ENCODE peak calls at places on chromosomes 7 and 10, in nine cellular contexts. O, N, B, E, Q, F, I, C and G are unnamed samples.

GRCh38 chr7:41573017-41573416 is 129.9 kb downstream of the INHBA start:
- DNase-seq in O (peak), N (no peak), B (no peak), E (no peak), Q (no peak), F (no peak), I (no peak), C (no peak), G (peak)

GRCh38 chr7:37912756-37913155 is 3.9 kb downstream of the SFRP4 start:
- DNase-seq in O (no peak), N (no peak), B (no peak), E (no peak), Q (no peak), F (no peak), I (no peak), C (no peak), G (no peak)

GRCh38 chr7:80499350-80499955 is 12.4 kb downstream of the GNAT3 start:
- DNase-seq in O (peak), N (peak), B (peak), E (no peak), Q (no peak), F (no peak), I (peak), C (no peak), G (peak)

GRCh38 chr10:126508535-126509040 is 120.3 kb upstream of the ADAM12 start:
- DNase-seq in O (no peak), N (no peak), B (peak), E (no peak), Q (no peak), F (no peak), I (no peak), C (no peak), G (no peak)

GRCh38 chr7:69739906-69740545 is 141.8 kb downstream of the AUTS2 start:
- DNase-seq in O (no peak), N (peak), B (no peak), E (no peak), Q (no peak), F (no peak), I (no peak), C (peak), G (peak)

GRCh38 chr10:90960355-90960814 is 39.5 kb upstream of the ANKRD1 start:
- DNase-seq in O (peak), N (peak), B (no peak), E (no peak), Q (no peak), F (no peak), I (no peak), C (peak), G (peak)

GRCh38 chr10:3213174-3213573 is 40.6 kb upstream of the PITRM1 start:
- DNase-seq in O (no peak), N (peak), B (no peak), E (no peak), Q (no peak), F (no peak), I (no peak), C (no peak), G (no peak)

GRCh38 chr7:106021211-106022067 is 58.4 kb downstream of the CDHR3 start:
- DNase-seq in O (no peak), N (no peak), B (peak), E (no peak), Q (no peak), F (no peak), I (no peak), C (no peak), G (peak)

GRCh38 chr10:113073549-113074189 is 123.6 kb downstream of the TCF7L2 start:
- DNase-seq in O (peak), N (peak), B (peak), E (peak), Q (no peak), F (peak), I (no peak), C (no peak), G (peak)

GRCh38 chr10:101879456-101880189 is 36.0 kb upstream of the KCNIP2 start:
- DNase-seq in O (peak), N (no peak), B (no peak), E (no peak), Q (no peak), F (no peak), I (no peak), C (no peak), G (peak)

GRCh38 chr10:80161321-80162084 is 29.0 kb downstream of the PLAC9 start:
- DNase-seq in O (peak), N (no peak), B (peak), E (no peak), Q (no peak), F (no peak), I (no peak), C (no peak), G (no peak)

GRCh38 chr7:151232272-151233110 is at the start of gene CHPF2:
- DNase-seq in O (peak), N (peak), B (peak), E (peak), Q (peak), F (peak), I (peak), C (peak), G (peak)

GRCh38 chr7:214410-215212 is 22.2 kb downstream of the FAM20C start:
- DNase-seq in O (peak), N (no peak), B (no peak), E (no peak), Q (no peak), F (no peak), I (no peak), C (no peak), G (peak)

GRCh38 chr7:80826520-80827237 is 92.2 kb downstream of the SEMA3C start:
- DNase-seq in O (peak), N (no peak), B (no peak), E (no peak), Q (no peak), F (no peak), I (no peak), C (no peak), G (peak)

GRCh38 chr7:86932038-86932512 is 127.4 kb downstream of the ELAPOR2 start:
- DNase-seq in O (peak), N (no peak), B (peak), E (no peak), Q (no peak), F (no peak), I (no peak), C (no peak), G (peak)

GRCh38 chr10:101663097-101663496 is 31.9 kb downstream of the FBXW4 start:
- DNase-seq in O (no peak), N (no peak), B (no peak), E (no peak), Q (no peak), F (no peak), I (no peak), C (no peak), G (no peak)

GRCh38 chr10:2925631-2926030 is 141.7 kb upstream of the PFKP start:
- DNase-seq in O (peak), N (peak), B (no peak), E (peak), Q (no peak), F (peak), I (peak), C (no peak), G (no peak)

GRCh38 chr7:26365077-26365896 is 73.6 kb downstream of the SNX10 start:
- DNase-seq in O (peak), N (no peak), B (peak), E (peak), Q (no peak), F (no peak), I (peak), C (peak), G (peak)

GRCh38 chr10:13414855-13415254 is 66.8 kb upstream of the SEPHS1 start:
- DNase-seq in O (peak), N (no peak), B (peak), E (peak), Q (no peak), F (no peak), I (no peak), C (no peak), G (no peak)

GRCh38 chr10:63115732-63116383 is 17.3 kb upstream of the NRBF2 start:
- DNase-seq in O (peak), N (peak), B (no peak), E (peak), Q (no peak), F (peak), I (peak), C (no peak), G (peak)

GRCh38 chr7:92967238-92967637 is 130.9 kb upstream of the CDK6 start:
- DNase-seq in O (no peak), N (no peak), B (no peak), E (no peak), Q (no peak), F (no peak), I (no peak), C (no peak), G (no peak)

GRCh38 chr7:50470250-50471163 is 20.4 kb upstream of the FIGNL1 start:
- DNase-seq in O (no peak), N (no peak), B (no peak), E (no peak), Q (no peak), F (no peak), I (no peak), C (no peak), G (no peak)

GRCh38 chr7:105866124-105866801 is 10.1 kb downstream of the ATXN7L1 start:
- DNase-seq in O (no peak), N (no peak), B (no peak), E (no peak), Q (no peak), F (no peak), I (no peak), C (no peak), G (no peak)

GRCh38 chr7:45324683-45325237 is 167.2 kb downstream of the RAMP3 start:
- DNase-seq in O (no peak), N (no peak), B (no peak), E (no peak), Q (no peak), F (no peak), I (no peak), C (no peak), G (no peak)

GRCh38 chr10:43126759-43127424 is 11.4 kb upstream of the CSGALNACT2 start:
- DNase-seq in O (no peak), N (peak), B (no peak), E (peak), Q (no peak), F (no peak), I (no peak), C (no peak), G (no peak)

GRCh38 chr10:44684641-44685040 is 226.5 kb upstream of the TMEM72 start:
- DNase-seq in O (no peak), N (no peak), B (no peak), E (no peak), Q (no peak), F (no peak), I (no peak), C (no peak), G (no peak)

GRCh38 chr7:18508441-18509427 is 13.2 kb downstream of the HDAC9 start:
- DNase-seq in O (peak), N (no peak), B (peak), E (no peak), Q (no peak), F (no peak), I (no peak), C (no peak), G (peak)

GRCh38 chr10:33143160-33143728 is 185.2 kb upstream of the ITGB1 start:
- DNase-seq in O (peak), N (no peak), B (no peak), E (no peak), Q (no peak), F (no peak), I (no peak), C (no peak), G (peak)

GRCh38 chr7:43905954-43906326 is 456 bp downstream of the URGCP start:
- DNase-seq in O (peak), N (peak), B (peak), E (peak), Q (peak), F (no peak), I (peak), C (no peak), G (no peak)

GRCh38 chr10:25078659-25079429 is 62.4 kb downstream of the THNSL1 start:
- DNase-seq in O (no peak), N (no peak), B (no peak), E (peak), Q (no peak), F (no peak), I (no peak), C (no peak), G (peak)

GRCh38 chr10:112793197-112793921 is 156.7 kb upstream of the TCF7L2 start:
- DNase-seq in O (peak), N (no peak), B (no peak), E (peak), Q (no peak), F (no peak), I (no peak), C (no peak), G (peak)

GRCh38 chr10:90968448-90969086 is 47.7 kb upstream of the ANKRD1 start:
- DNase-seq in O (peak), N (no peak), B (no peak), E (no peak), Q (no peak), F (no peak), I (no peak), C (no peak), G (peak)

GRCh38 chr7:26574476-26574875 is 282.8 kb downstream of the SNX10 start:
- DNase-seq in O (peak), N (no peak), B (no peak), E (no peak), Q (no peak), F (no peak), I (no peak), C (no peak), G (no peak)

GRCh38 chr10:58813573-58813972 is 300.9 kb downstream of the BICC1 start:
- DNase-seq in O (peak), N (no peak), B (no peak), E (no peak), Q (no peak), F (no peak), I (no peak), C (no peak), G (no peak)

GRCh38 chr7:148700693-148701092 is 2.0 kb downstream of the CUL1 start:
- DNase-seq in O (peak), N (no peak), B (peak), E (peak), Q (no peak), F (no peak), I (no peak), C (no peak), G (peak)

GRCh38 chr7:27091125-27091524 is 4.7 kb downstream of the HOXA1 start:
- DNase-seq in O (no peak), N (no peak), B (peak), E (no peak), Q (no peak), F (no peak), I (no peak), C (no peak), G (no peak)

GRCh38 chr10:19816420-19817250 is at the start of gene PLXDC2:
- DNase-seq in O (peak), N (peak), B (peak), E (peak), Q (no peak), F (peak), I (peak), C (no peak), G (peak)

GRCh38 chr10:132401396-132402168 is 4.6 kb downstream of the PWWP2B start:
- DNase-seq in O (no peak), N (peak), B (no peak), E (peak), Q (no peak), F (no peak), I (peak), C (no peak), G (no peak)

DNA sequence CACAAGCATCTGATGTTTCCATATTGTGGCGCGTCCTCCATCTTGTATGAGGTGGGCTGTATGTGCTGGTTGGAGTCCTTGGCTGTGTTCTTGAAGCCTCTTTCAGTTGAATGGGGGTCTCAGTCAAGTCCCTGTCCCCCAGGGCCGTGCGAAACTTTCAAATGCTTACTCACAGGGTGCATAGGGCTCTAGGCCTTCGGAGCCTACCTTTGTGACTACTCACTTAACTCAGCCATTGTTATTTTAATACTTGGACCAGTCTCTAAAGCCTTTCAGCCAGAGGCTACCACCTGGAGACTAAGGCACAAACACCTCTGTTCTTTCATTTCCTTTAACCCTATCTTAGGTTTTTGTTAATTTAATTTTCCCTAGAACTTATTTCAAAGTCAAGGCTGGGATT is 785.9 kb downstream of the GATA3 start:
- DNase-seq in O (no peak), N (no peak), B (peak), E (no peak), Q (no peak), F (no peak), I (no peak), C (no peak), G (no peak)
- TF ChIP-seq CTCF in O (no peak), N (no peak), B (no peak), E (no peak), Q (no peak), F (no peak), I (no peak), C (no peak), G (no peak)

DNA sequence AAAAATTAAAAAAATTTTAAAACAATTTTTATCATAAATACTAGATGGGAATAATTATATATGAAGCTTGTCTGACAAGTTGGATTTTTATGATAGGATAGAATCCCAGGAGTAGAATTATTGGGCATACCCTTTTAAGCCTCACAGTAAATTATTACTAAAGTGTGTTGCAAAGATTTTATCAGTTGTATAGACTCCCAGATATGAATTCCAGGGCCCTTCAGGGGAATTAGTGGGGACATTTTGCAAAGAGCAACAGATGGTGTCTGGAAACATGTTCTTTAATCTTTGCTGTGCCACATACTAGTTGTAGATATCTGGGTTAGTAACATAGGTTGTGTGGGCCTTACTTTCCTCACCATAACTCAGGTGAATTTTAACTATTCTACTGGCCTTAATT is 28.7 kb downstream of the ZEB1 start:
- DNase-seq in O (no peak), N (no peak), B (no peak), E (no peak), Q (no peak), F (no peak), I (no peak), C (no peak), G (no peak)
- H3K4me3 ChIP-seq in O (no peak), N (no peak), B (no peak), E (no peak), Q (no peak), F (no peak), I (no peak), C (peak), G (no peak)

DNA sequence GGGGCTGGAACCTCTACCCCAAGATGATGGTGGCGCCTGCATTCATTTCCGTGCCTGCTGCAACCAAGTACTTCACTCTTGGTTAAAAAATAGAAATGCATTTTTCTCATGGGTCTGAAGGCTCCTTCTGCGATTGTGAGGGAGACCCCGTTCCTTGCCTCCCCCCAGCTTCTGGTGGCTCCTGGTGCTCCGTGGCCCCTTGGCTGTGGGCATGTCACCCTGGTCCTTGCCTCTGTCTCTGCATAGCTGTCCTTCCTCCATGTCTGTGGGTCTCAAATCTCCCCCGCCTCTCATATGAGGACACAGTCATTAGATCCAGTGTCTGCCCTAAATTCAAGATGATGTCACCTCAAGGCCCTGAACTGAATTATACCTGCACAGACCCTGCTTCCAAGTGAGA is 317.9 kb downstream of the TCERG1L start:
- DNase-seq in O (no peak), N (no peak), B (no peak), E (no peak), Q (no peak), F (no peak), I (no peak), C (no peak), G (no peak)
- TF ChIP-seq CTCF in O (no peak), N (no peak), B (no peak), E (no peak), Q (no peak), F (no peak), I (no peak), C (no peak), G (no peak)

GRCh38 chr7:130492519-130493274 is 812 bp downstream of the MEST start:
- DNase-seq in O (no peak), N (no peak), B (peak), E (no peak), Q (no peak), F (no peak), I (no peak), C (no peak), G (peak)

GRCh38 chr7:130493275-130493868 is 1.5 kb downstream of the MEST start:
- DNase-seq in O (no peak), N (no peak), B (peak), E (no peak), Q (no peak), F (no peak), I (no peak), C (no peak), G (peak)

GRCh38 chr7:130490888-130491771 is 755 bp upstream of the MEST start:
- DNase-seq in O (no peak), N (peak), B (peak), E (no peak), Q (no peak), F (peak), I (peak), C (no peak), G (no peak)

GRCh38 chr7:130490287-130490686 is 1.6 kb upstream of the MEST start:
- DNase-seq in O (no peak), N (no peak), B (peak), E (no peak), Q (no peak), F (no peak), I (no peak), C (no peak), G (no peak)

GRCh38 chr7:130491841-130492518 is at the start of gene MEST:
- DNase-seq in O (no peak), N (no peak), B (peak), E (no peak), Q (no peak), F (no peak), I (peak), C (no peak), G (no peak)
- H3K4me3 ChIP-seq in O (no peak), N (peak), B (peak), E (peak), Q (no peak), F (peak), I (peak), C (peak), G (peak)

GRCh38 chr10:21989453-21990154 is 13.9 kb downstream of the DNAJC1 start:
- DNase-seq in O (peak), N (peak), B (peak), E (peak), Q (no peak), F (no peak), I (peak), C (no peak), G (peak)
- TF ChIP-seq CTCF in O (peak), N (peak), B (peak), E (peak), Q (no peak), F (peak), I (peak), C (peak), G (peak)

DNA sequence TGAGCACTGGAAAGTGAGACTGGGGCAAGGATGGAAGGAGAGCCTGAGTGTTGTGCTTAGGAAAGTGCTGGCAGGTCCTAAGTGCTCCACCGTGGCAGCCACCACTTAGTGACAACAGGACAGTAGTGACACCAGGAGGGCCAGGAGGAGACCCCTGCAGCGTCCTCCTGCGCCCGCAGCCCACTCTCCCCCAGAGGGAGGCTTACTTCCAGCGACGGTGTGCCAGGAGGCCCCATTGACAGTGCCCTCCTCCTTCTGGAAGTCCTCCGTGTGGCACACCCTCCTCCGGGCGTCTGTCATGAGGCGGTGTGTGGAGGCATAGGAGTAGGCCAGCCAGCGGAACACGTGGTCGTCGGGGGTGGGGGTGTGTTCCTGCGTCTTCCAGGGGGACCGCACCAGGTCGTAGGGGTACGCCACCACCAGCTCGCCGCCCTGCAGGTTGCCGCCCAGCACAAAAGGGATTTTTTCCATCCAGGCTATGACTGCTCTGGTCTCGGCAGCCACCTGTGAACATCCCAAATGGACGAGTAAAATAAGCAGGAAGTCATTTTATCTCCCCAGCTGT is 95.6 kb downstream of the GPR26 start:
- DNase-seq in O (no peak), N (no peak), B (peak), E (no peak), Q (no peak), F (no peak), I (no peak), C (no peak), G (no peak)
- H3K4me3 ChIP-seq in O (no peak), N (no peak), B (no peak), E (no peak), Q (no peak), F (no peak), I (no peak), C (no peak), G (no peak)